ENCODE peak calls at places on chromosomes 1 and 21, in nine cellular contexts. Z is endothelial cell, U is mammary epithelial cell, B is lower lobe of right lung, J is body of pancreas, Y is AG04450, L is left lung, A is BE2C, Q is A549. C is an unnamed sample.
A peak's percentile ranks its signal among the peaks of the same experiment; 100 is the strongest.

GRCh38 chr1:3695326-3696217 is 43.3 kb downstream of the TP73 start:
- DNase-seq in B (peak; percentile 72), Y (no peak), U (no peak), J (peak; percentile 47), Q (peak; percentile 40), Z (peak; percentile 83), L (peak; percentile 88), A (peak; percentile 65), C (no peak)

GRCh38 chr1:166080277-166080964 is 86.4 kb downstream of the FAM78B start:
- DNase-seq in B (no peak), J (no peak), A (no peak), Z (no peak), Q (no peak), U (no peak), Y (no peak), L (no peak), C (no peak)

GRCh38 chr21:35116777-35117176 is 67.7 kb upstream of the RUNX1 start:
- DNase-seq in J (no peak), Q (no peak), U (no peak), Y (no peak), Z (no peak), L (no peak), B (no peak), A (no peak), C (no peak)

GRCh38 chr1:20739225-20739624 is 6.7 kb upstream of the SH2D5 start:
- DNase-seq in B (no peak), Y (peak; percentile 56), Z (no peak), Q (peak; percentile 51), L (no peak), U (no peak), J (no peak), A (no peak), C (no peak)

GRCh38 chr1:84888753-84889152 is 4.3 kb downstream of the LPAR3 start:
- DNase-seq in Z (no peak), J (no peak), B (no peak), Y (no peak), U (no peak), Q (no peak), A (no peak), L (no peak), C (no peak)

GRCh38 chr1:185861630-185862029 is 127.4 kb downstream of the HMCN1 start:
- DNase-seq in J (no peak), L (no peak), A (no peak), Z (no peak), Y (no peak), B (no peak), U (no peak), Q (peak; percentile 6), C (no peak)

GRCh38 chr1:221478050-221478949 is 263.6 kb downstream of the DUSP10 start:
- DNase-seq in Q (peak; percentile 79), A (peak; percentile 74), B (no peak), U (peak; percentile 79), Z (peak; percentile 22), J (peak; percentile 49), L (no peak), Y (peak; percentile 66), C (peak; percentile 42)

GRCh38 chr1:237146247-237146646 is 104.3 kb downstream of the RYR2 start:
- DNase-seq in Z (no peak), B (no peak), U (no peak), L (no peak), Q (no peak), A (no peak), J (peak; percentile 8), Y (no peak), C (no peak)

GRCh38 chr1:28646040-28646439 is 2.4 kb upstream of the RNU11 start:
- DNase-seq in B (no peak), Y (peak; percentile 55), Z (no peak), L (no peak), Q (no peak), A (no peak), U (no peak), J (no peak), C (no peak)

GRCh38 chr1:28640766-28641165 is 2.1 kb downstream of the TAF12 start:
- DNase-seq in Z (peak; percentile 13), L (no peak), Q (peak; percentile 34), Y (no peak), U (peak; percentile 16), B (no peak), J (no peak), A (no peak), C (no peak)

GRCh38 chr1:28648493-28649238 is at the start of gene RNU11:
- DNase-seq in Z (peak; percentile 75), J (peak; percentile 95), Y (peak; percentile 98), A (peak; percentile 81), U (peak; percentile 100), Q (peak; percentile 97), L (peak; percentile 81), B (peak; percentile 87), C (peak; percentile 80)

GRCh38 chr1:28642056-28642846 is 616 bp downstream of the TAF12 start:
- DNase-seq in Z (peak; percentile 17), U (peak; percentile 11), A (no peak), Y (no peak), Q (peak; percentile 19), B (no peak), L (no peak), J (no peak), C (no peak)

DNA sequence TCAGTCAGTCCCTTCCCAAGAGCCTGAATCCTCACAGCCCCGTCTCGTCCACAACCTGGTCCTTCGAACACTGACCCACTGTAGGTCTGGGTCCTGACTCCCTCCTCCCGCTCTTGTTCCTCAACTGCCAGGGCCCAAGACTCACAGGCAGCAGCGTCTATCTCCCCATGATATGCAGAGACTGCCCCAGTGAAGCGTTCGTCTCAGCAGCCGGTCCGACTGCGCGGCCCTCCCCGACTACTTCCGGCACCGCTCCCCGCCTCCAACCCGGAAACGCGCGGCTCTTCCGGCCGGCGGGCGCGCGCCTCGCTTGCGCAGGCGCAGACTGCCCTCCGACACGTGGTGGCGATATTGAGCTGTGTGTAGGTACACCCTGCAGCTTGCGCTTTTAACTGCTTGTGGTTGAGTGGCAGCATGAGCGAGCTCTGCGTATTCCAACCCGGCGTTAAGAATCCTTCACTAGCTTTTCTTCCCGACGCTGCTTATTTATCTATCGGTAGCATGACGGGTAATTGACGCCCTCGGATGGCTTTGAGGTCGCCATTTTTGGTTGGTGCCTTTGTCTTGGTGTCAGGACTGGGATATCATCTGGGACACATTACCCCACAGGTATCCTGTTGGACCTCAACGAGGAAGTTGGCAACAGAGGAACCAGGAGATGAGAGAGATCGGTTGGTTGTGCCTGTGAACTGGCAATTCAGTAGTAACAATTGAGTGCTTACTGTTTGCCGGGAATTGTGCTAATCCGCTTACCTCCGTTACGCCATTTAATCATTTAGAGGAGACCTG is at the start of gene TAF12:
- DNase-seq in Z (peak; percentile 93), B (peak; percentile 93), Q (peak; percentile 94), J (peak; percentile 95), L (peak; percentile 96), Y (peak; percentile 86), U (peak; percentile 97), A (peak; percentile 88), C (peak; percentile 82)
- TF ChIP-seq CTCF in Z (no peak), B (peak; percentile 46), Q (peak; percentile 40), J (no peak), L (no peak), Y (peak; percentile 30), U (peak; percentile 55), A (peak; percentile 22), C (peak; percentile 15)

GRCh38 chr1:177476706-177477105 is 305.9 kb downstream of the BRINP2 start:
- DNase-seq in Y (no peak), A (no peak), Q (no peak), L (no peak), B (no peak), Z (no peak), U (no peak), J (no peak), C (no peak)
- TF ChIP-seq CTCF in Y (no peak), A (no peak), Q (no peak), L (no peak), B (no peak), Z (no peak), U (no peak), J (no peak), C (no peak)

GRCh38 chr1:153397056-153397923 is 6.4 kb upstream of the S100A8 start:
- DNase-seq in U (no peak), B (no peak), A (no peak), Y (no peak), J (no peak), L (no peak), Z (no peak), Q (no peak), C (no peak)

GRCh38 chr1:153395776-153396175 is 4.9 kb upstream of the S100A8 start:
- DNase-seq in Z (no peak), A (no peak), U (no peak), B (no peak), Q (no peak), Y (no peak), L (no peak), J (no peak), C (no peak)

GRCh38 chr1:153397924-153398651 is 7.2 kb upstream of the S100A8 start:
- DNase-seq in Q (no peak), J (no peak), Z (no peak), Y (no peak), U (no peak), A (no peak), B (no peak), L (no peak), C (no peak)

GRCh38 chr1:153395136-153395685 is 4.3 kb upstream of the S100A8 start:
- DNase-seq in J (no peak), Q (no peak), Y (no peak), L (no peak), B (no peak), Z (no peak), A (no peak), U (peak; percentile 79), C (no peak)

DNA sequence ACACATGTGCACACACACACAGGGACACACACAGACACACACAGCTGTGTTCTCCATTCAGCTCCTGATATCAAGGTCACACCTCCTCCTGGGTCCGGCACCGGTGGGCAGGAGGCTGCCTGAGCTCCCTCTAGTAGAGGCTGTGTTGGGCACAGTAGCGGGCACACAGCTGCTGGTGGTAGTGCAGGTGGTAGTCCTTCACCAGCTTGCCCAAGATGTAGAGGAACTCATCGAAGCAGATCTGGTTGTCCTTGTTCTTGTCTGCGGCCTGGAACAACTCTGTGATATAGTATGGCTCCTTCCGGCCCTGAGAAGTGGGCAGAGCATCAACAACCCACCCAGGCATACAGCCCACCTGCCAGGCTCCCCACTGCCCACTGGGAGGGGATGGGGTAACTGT is 5.6 kb upstream of the S100A8 start:
- DNase-seq in A (no peak), Y (no peak), Z (no peak), L (no peak), J (no peak), U (no peak), B (no peak), Q (no peak), C (no peak)
- TF ChIP-seq CTCF in A (no peak), Y (no peak), Z (no peak), L (no peak), J (no peak), U (no peak), B (no peak), Q (no peak), C (no peak)

DNA sequence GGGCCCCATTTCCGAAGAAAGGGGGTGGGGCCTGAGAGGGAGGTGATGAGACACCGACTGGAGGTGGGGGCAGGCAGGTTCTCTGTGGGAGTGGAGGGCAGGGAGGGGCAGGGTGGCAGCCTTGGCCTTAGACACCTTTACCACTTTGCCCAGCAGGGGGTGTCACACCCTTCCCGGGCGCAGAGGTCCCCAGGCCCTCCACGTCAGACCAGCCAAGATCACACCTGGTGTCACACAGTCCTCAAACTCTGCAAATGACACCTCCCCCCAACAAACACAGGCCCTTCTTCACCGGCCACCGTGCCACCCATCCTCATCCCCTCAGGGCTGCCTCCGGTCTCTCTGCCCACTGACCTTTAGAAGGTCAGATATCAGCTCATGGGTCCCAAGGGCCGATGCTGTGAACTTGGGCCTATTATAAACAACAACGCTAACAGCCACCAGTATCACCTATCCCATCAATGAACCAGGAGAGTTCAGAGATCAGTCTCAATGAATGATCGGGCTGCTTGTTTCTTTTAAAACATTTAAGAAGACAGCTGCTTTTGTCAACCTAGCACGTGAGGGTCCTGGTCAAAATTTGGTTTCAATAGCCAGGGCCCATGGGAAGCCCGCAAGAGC is 103.9 kb downstream of the CASZ1 start:
- DNase-seq in L (no peak), Z (peak; percentile 58), A (peak; percentile 44), Y (no peak), B (peak; percentile 79), Q (peak; percentile 52), U (no peak), J (peak; percentile 76), C (peak; percentile 56)
- TF ChIP-seq CTCF in L (peak; percentile 39), Z (peak; percentile 35), A (peak; percentile 35), Y (no peak), B (peak; percentile 46), Q (peak; percentile 42), U (peak; percentile 66), J (peak; percentile 45), C (peak; percentile 38)